ENCODE peak calls at places on chromosomes 2 and 18, in five cellular contexts. L is NCI-H1694, Y is fibroblast of pulmonary artery, F is tibial artery, X is GM19239. J is an unnamed sample.

GRCh38 chr2:128406629-128407252 is 88.1 kb upstream of the HS6ST1 start:
- DNase-seq in F (peak), Y (no peak), X (no peak), L (no peak), J (no peak)

GRCh38 chr2:23420091-23420839 is 35.3 kb downstream of the KLHL29 start:
- DNase-seq in L (no peak), Y (no peak), F (no peak), X (no peak), J (no peak)

GRCh38 chr2:144198116-144198515 is 321.8 kb downstream of the ZEB2 start:
- DNase-seq in Y (peak), F (no peak), L (no peak), X (no peak), J (no peak)

GRCh38 chr2:199757466-199757865 is 93.5 kb downstream of the FTCDNL1 start:
- DNase-seq in Y (peak), L (peak), X (no peak), F (no peak), J (no peak)

GRCh38 chr18:67665266-67665665 is 148.7 kb upstream of the DSEL start:
- DNase-seq in L (no peak), X (no peak), Y (peak), F (no peak), J (no peak)

GRCh38 chr18:48818329-48819254 is 132.2 kb downstream of the SMAD7 start:
- DNase-seq in L (no peak), Y (no peak), X (no peak), F (peak), J (no peak)

GRCh38 chr2:79040967-79041582 is 15.6 kb downstream of the REG3G start:
- DNase-seq in Y (no peak), L (no peak), F (no peak), X (no peak), J (no peak)

GRCh38 chr18:57813245-57813644 is 10.1 kb upstream of the ATP8B1 start:
- DNase-seq in L (no peak), F (no peak), Y (peak), X (no peak), J (no peak)

GRCh38 chr2:11716689-11717321 is 29.6 kb upstream of the LPIN1 start:
- DNase-seq in X (no peak), L (no peak), Y (peak), F (peak), J (no peak)

GRCh38 chr2:40448476-40449079 is 3.3 kb downstream of the SLC8A1 start:
- DNase-seq in L (peak), X (no peak), F (no peak), Y (peak), J (no peak)

GRCh38 chr2:46389417-46389916 is 89.9 kb upstream of the TMEM247 start:
- DNase-seq in Y (peak), L (no peak), X (no peak), F (no peak), J (peak)

GRCh38 chr2:77228379-77228778 is 293.8 kb downstream of the LRRTM4 start:
- DNase-seq in L (peak), X (no peak), F (no peak), Y (peak), J (no peak)

GRCh38 chr2:238003234-238004032 is 36.6 kb downstream of the UBE2F start:
- DNase-seq in Y (no peak), X (no peak), F (no peak), L (no peak), J (no peak)

GRCh38 chr18:45386256-45386655 is 229.0 kb upstream of the SLC14A2 start:
- DNase-seq in F (no peak), L (peak), X (no peak), Y (peak), J (no peak)

J was measured in ascending aorta.